ENCODE peak calls at places on chromosome 15, in eight cellular contexts. D is prostate gland, K is GM12865, O is lower lobe of right lung, P is cardiac muscle cell, G is AG09309, S is heart right ventricle, Z is stomach. N is an unnamed sample.
A peak's percentile ranks its signal among the peaks of the same experiment; 100 is the strongest.

GRCh38 chr15:78915341-78916087 is 29.3 kb downstream of the CTSH start:
- DNase-seq in D (peak; percentile 82), K (no peak), G (no peak), P (peak; percentile 27), S (no peak), O (peak; percentile 83), Z (no peak), N (no peak)

GRCh38 chr15:91885714-91886265 is 32.3 kb downstream of the SLCO3A1 start:
- DNase-seq in O (no peak), K (no peak), P (peak; percentile 13), D (no peak), G (no peak), S (no peak), Z (no peak), N (no peak)

GRCh38 chr15:69014454-69014853 is at the start of gene NOX5:
- DNase-seq in G (peak; percentile 78), D (no peak), K (no peak), O (no peak), Z (no peak), P (no peak), S (no peak), N (no peak)

GRCh38 chr15:23073890-23074631 is 34.7 kb upstream of the TUBGCP5 start:
- DNase-seq in O (peak; percentile 58), K (no peak), G (no peak), S (no peak), D (peak; percentile 59), Z (no peak), P (no peak), N (no peak)

GRCh38 chr15:80474751-80475295 is 70.6 kb downstream of the ARNT2 start:
- DNase-seq in K (no peak), G (no peak), S (no peak), D (no peak), O (no peak), P (no peak), Z (no peak), N (no peak)

GRCh38 chr15:60006203-60006782 is 2.2 kb downstream of the FOXB1 start:
- DNase-seq in G (no peak), P (peak; percentile 30), Z (no peak), D (no peak), O (peak; percentile 52), S (no peak), K (peak; percentile 47), N (no peak)

GRCh38 chr15:101183226-101183925 is 68.5 kb downstream of the CHSY1 start:
- DNase-seq in Z (no peak), K (no peak), O (no peak), D (no peak), G (no peak), S (no peak), P (peak; percentile 68), N (no peak)

GRCh38 chr15:63971427-63971805 is 74.9 kb downstream of the DAPK2 start:
- DNase-seq in P (no peak), Z (no peak), G (no peak), O (no peak), K (peak; percentile 83), S (no peak), D (no peak), N (no peak)

GRCh38 chr15:52735231-52736089 is 54.7 kb downstream of the ONECUT1 start:
- DNase-seq in D (peak; percentile 76), Z (peak; percentile 63), P (peak; percentile 81), O (no peak), K (peak; percentile 88), S (peak; percentile 74), G (peak; percentile 41), N (peak; percentile 83)

GRCh38 chr15:92889390-92890113 is 10.6 kb upstream of the CHD2 start:
- DNase-seq in K (no peak), O (no peak), G (no peak), S (no peak), D (no peak), Z (no peak), P (peak; percentile 19), N (no peak)

GRCh38 chr15:28873585-28874139 is 12.1 kb upstream of the APBA2 start:
- DNase-seq in O (no peak), K (no peak), Z (no peak), G (no peak), P (no peak), S (no peak), D (no peak), N (no peak)

GRCh38 chr15:80436511-80437307 is 32.5 kb downstream of the ARNT2 start:
- DNase-seq in S (no peak), Z (peak; percentile 34), K (no peak), O (no peak), G (no peak), D (no peak), P (no peak), N (no peak)

GRCh38 chr15:23648920-23649515 is 1.4 kb upstream of the MAGEL2 start:
- DNase-seq in Z (peak; percentile 48), S (no peak), G (no peak), P (peak; percentile 9), K (no peak), O (peak; percentile 47), D (peak; percentile 23), N (peak; percentile 66)

GRCh38 chr15:41011055-41011815 is 58.0 kb downstream of the CHAC1 start:
- DNase-seq in G (no peak), Z (no peak), S (no peak), K (no peak), D (no peak), P (no peak), O (no peak), N (no peak)
- TF ChIP-seq CTCF in G (no peak), Z (no peak), S (no peak), K (no peak), D (no peak), P (no peak), O (no peak), N (no peak)

DNA sequence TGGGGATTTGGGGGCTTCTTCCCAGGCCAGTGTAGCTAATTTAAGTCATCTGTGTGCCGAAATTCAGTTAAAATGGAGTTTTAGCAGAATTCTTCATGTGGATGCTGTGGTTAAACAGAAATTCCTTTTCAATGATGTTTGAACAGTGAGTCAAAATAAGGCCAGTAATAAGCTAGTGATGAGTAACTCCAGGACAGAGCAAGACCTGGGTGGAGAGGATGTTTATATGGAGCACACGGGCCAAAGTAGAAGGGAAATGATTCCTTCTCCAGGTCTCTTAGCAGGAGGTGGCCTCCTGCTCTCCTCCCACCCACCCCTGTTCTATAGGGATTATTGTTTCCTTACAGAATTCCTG is 31.9 kb upstream of the UACA start:
- DNase-seq in O (no peak), K (no peak), D (no peak), P (peak; percentile 91), Z (no peak), S (no peak), G (peak; percentile 84), N (no peak)
- H3K4me3 ChIP-seq in O (no peak overlapping the region), K (no peak overlapping the region), D (no peak overlapping the region), P (no peak overlapping the region), Z (no peak overlapping the region), S (no peak overlapping the region), G (no peak overlapping the region), N (no peak overlapping the region)

GRCh38 chr15:67836134-67836455 is 3.8 kb downstream of the RNU6-1 start:
- DNase-seq in S (no peak), D (no peak), G (no peak), Z (no peak), P (no peak), K (no peak), O (no peak), N (no peak)

GRCh38 chr15:67834593-67835348 is 5.1 kb downstream of the RNU6-1 start:
- DNase-seq in P (no peak), S (no peak), O (no peak), G (no peak), K (no peak), D (no peak), Z (no peak), N (no peak)

GRCh38 chr15:67835349-67836133 is 4.3 kb downstream of the RNU6-1 start:
- DNase-seq in G (no peak), P (no peak), O (no peak), D (no peak), S (no peak), K (no peak), Z (no peak), N (no peak)

GRCh38 chr15:67836955-67837354 is 2.9 kb downstream of the RNU6-1 start:
- DNase-seq in D (no peak), G (no peak), P (no peak), S (no peak), O (no peak), K (no peak), Z (no peak), N (no peak)

GRCh38 chr15:67836477-67836876 is 3.4 kb downstream of the RNU6-1 start:
- DNase-seq in S (no peak), G (no peak), D (no peak), K (peak; percentile 62), O (no peak), P (peak; percentile 60), Z (peak; percentile 60), N (no peak)
- TF ChIP-seq CTCF in S (peak; percentile 88), G (peak; percentile 78), D (peak; percentile 69), K (peak; percentile 67), O (peak; percentile 89), P (peak; percentile 74), Z (peak; percentile 90), N (peak; percentile 70)

GRCh38 chr15:96356494-96357455 is 26.3 kb downstream of the NR2F2 start:
- DNase-seq in P (peak; percentile 88), Z (peak; percentile 90), G (no peak), D (peak; percentile 73), S (peak; percentile 82), O (peak; percentile 78), K (peak; percentile 79), N (peak; percentile 82)

GRCh38 chr15:96353378-96353930 is 23.0 kb downstream of the NR2F2 start:
- DNase-seq in G (no peak), D (no peak), S (no peak), P (no peak), O (no peak), Z (no peak), K (no peak), N (no peak)

GRCh38 chr15:96355561-96356129 is 25.1 kb downstream of the NR2F2 start:
- DNase-seq in Z (no peak), D (no peak), S (no peak), K (no peak), O (no peak), G (no peak), P (no peak), N (no peak)

GRCh38 chr15:96353931-96354730 is 23.6 kb downstream of the NR2F2 start:
- DNase-seq in O (no peak), G (no peak), P (peak; percentile 72), D (no peak), K (no peak), Z (peak; percentile 68), S (no peak), N (no peak)

DNA sequence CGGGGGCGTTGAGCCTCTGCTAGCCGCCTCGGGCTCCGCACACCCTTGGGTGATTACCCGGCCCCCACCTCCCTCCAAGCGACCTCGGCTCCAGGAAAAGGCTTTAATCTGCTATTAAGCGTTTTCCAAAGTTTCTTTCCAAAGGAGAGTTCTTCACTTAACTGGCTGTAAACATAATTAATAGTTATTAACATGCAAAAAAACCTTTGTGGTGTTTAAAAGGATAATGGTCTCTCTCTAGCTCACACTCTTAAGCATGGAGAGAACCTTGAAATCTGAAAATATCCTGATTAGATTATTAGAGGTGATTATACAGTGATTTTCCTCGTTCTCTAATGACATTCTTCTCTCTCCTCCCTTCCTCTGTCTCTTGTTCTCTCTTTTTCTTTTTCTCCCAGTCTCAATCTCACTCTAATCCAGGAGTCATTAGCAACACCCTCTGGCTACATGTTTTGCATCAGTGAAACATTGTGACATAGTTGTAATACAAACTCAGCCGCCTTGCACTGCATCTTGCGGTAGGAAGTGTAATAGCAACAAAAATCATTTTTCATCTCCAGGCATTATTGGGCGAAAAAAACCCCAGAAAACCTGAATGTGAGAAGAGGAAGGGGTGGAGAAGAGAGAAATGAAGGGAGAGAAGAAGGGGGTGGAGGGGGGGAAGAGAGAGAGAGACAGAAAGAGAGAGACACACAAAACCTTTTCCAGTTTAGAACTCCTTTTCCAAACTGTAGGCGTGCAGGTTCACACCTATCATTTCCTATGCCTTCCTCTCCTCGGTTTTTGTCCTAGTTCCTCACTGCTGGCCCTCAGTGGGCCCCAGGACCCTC is 24.4 kb downstream of the NR2F2 start:
- DNase-seq in D (no peak), G (peak; percentile 61), S (no peak), Z (no peak), K (no peak), P (peak; percentile 89), O (no peak), N (no peak)
- H3K4me3 ChIP-seq in D (peak overlapping the region; percentile 46), G (peak overlapping the region; percentile 72), S (peak overlapping the region; percentile 60), Z (peak overlapping the region; percentile 51), K (no peak overlapping the region), P (peak overlapping the region; percentile 23), O (peak overlapping the region; percentile 60), N (no peak overlapping the region)